ENCODE peak calls at places on chromosomes 1 and 21, in nine cellular contexts. N is NCI-H1930; D is astrocyte of the cerebellum; F is activated B cell treated with CpG ODN at 0.5 μM for 24 hours; Z is AG04449; I is heart right ventricle; B is stimulated activated naive CD8-positive, alpha-beta T cell treated with anti-CD3 and anti-CD28 coated beads, Interleukin-15, amount 100 ng/mL, for 72 hours; V is activated effector memory CD4-positive, alpha-beta T cell treated with Interleukin-2 at 50 U/mL for 16 hours; C is T-helper 1 cell. U is an unnamed sample.

GRCh38 chr1:205578780-205579571 is 52.8 kb downstream of the ELK4 start:
- DNase-seq in V (no peak), N (no peak), C (no peak), B (no peak), F (no peak), D (no peak), Z (no peak), I (no peak), U (no peak)

GRCh38 chr1:234212764-234213406 is 160.4 kb upstream of the COA6 start:
- DNase-seq in B (peak), D (peak), F (no peak), N (no peak), C (peak), I (no peak), Z (no peak), V (no peak), U (no peak)

GRCh38 chr1:3053986-3054385 is 15.0 kb upstream of the PRDM16 start:
- DNase-seq in D (no peak), Z (no peak), B (no peak), I (no peak), F (no peak), N (no peak), C (no peak), V (no peak), U (no peak)

GRCh38 chr1:119987112-119987511 is 82.3 kb downstream of the NOTCH2 start:
- DNase-seq in F (no peak), N (no peak), C (no peak), V (no peak), I (no peak), Z (peak), D (peak), B (peak), U (no peak)

GRCh38 chr1:24926596-24927249 is 3.4 kb downstream of the RUNX3 start:
- DNase-seq in I (no peak), Z (no peak), D (no peak), C (no peak), N (no peak), F (no peak), B (no peak), V (no peak), U (no peak)

GRCh38 chr1:116115476-116115875 is 4.3 kb downstream of the MAB21L3 start:
- DNase-seq in N (no peak), F (no peak), Z (peak), V (no peak), D (peak), I (no peak), C (no peak), B (no peak), U (no peak)

GRCh38 chr21:44199448-44199847 is 41.3 kb downstream of the ICOSLG start:
- DNase-seq in F (no peak), I (no peak), B (no peak), C (no peak), V (no peak), D (no peak), Z (no peak), N (no peak), U (peak)

GRCh38 chr1:81547912-81548303 is 252.8 kb upstream of the ADGRL2 start:
- DNase-seq in B (no peak), F (no peak), C (peak), Z (no peak), I (no peak), D (no peak), N (no peak), V (no peak), U (no peak)

GRCh38 chr1:17919525-17920439 is 164.6 kb downstream of the ACTL8 start:
- DNase-seq in D (peak), Z (no peak), C (no peak), N (no peak), V (no peak), B (no peak), I (no peak), F (no peak), U (peak)

GRCh38 chr1:180791806-180792205 is 120.9 kb upstream of the KIAA1614 start:
- DNase-seq in V (no peak), F (no peak), C (peak), Z (no peak), N (no peak), D (no peak), B (no peak), I (no peak), U (no peak)

GRCh38 chr1:99456536-99456935 is 189.4 kb upstream of the PALMD start:
- DNase-seq in N (no peak), D (no peak), I (no peak), B (no peak), C (no peak), Z (no peak), F (no peak), V (no peak), U (no peak)

GRCh38 chr21:43902441-43902840 is 37.4 kb downstream of the AGPAT3 start:
- DNase-seq in V (no peak), I (no peak), F (no peak), B (no peak), N (no peak), Z (no peak), D (no peak), C (no peak), U (no peak)

GRCh38 chr1:87410771-87411170 is 82.1 kb downstream of the LMO4 start:
- DNase-seq in D (no peak), Z (no peak), C (no peak), F (no peak), V (no peak), I (peak), N (no peak), B (no peak), U (peak)

GRCh38 chr1:233215135-233215722 is 80.3 kb downstream of the PCNX2 start:
- DNase-seq in C (no peak), D (no peak), F (no peak), N (no peak), B (no peak), Z (no peak), I (no peak), V (no peak), U (no peak)

GRCh38 chr1:30304080-30304479 is 419.3 kb downstream of the MATN1 start:
- DNase-seq in B (no peak), N (no peak), D (no peak), Z (no peak), I (no peak), F (no peak), C (no peak), V (no peak), U (no peak)

GRCh38 chr1:91653183-91653582 is 152.5 kb downstream of the CDC7 start:
- DNase-seq in C (no peak), B (no peak), Z (no peak), I (no peak), D (no peak), F (no peak), V (no peak), N (no peak), U (no peak)

GRCh38 chr21:31136891-31137290 is 98.6 kb upstream of the KRTAP19-8 start:
- DNase-seq in C (no peak), F (no peak), V (no peak), I (no peak), D (peak), B (no peak), N (no peak), Z (no peak), U (no peak)

U was measured in left colon.